ENCODE peak calls at places on chromosomes 6 and 20, in five cellular contexts. R is cardiac fibroblast; V is stimulated activated CD4-positive, alpha-beta T cell treated with anti-CD3 and anti-CD28 coated beads, Interleukin-12 subunit alpha, Interleukin-12 subunit beta, amount 100 ng/mL, for 24 hours; M is effector CD4-positive, alpha-beta T cell; K is NCI-H774. T is an unnamed sample.

GRCh38 chr6:53524455-53524815 is 20.5 kb downstream of the GCLC start:
- DNase-seq in R (peak), V (no peak), M (no peak), K (no peak), T (no peak)

GRCh38 chr20:63591147-63591533 is 17.1 kb upstream of the HELZ2 start:
- DNase-seq in R (no peak), V (no peak), M (no peak), K (no peak), T (no peak)

GRCh38 chr6:1739220-1739619 is 129.5 kb downstream of the FOXC1 start:
- DNase-seq in R (no peak), V (no peak), M (no peak), K (no peak), T (no peak)

GRCh38 chr6:143485967-143486366 is 25.6 kb downstream of the FUCA2 start:
- DNase-seq in R (peak), V (no peak), M (no peak), K (no peak), T (no peak)

GRCh38 chr6:167350731-167351655 is 26.1 kb downstream of the TTLL2 start:
- DNase-seq in R (peak), V (peak), M (peak), K (peak), T (peak)

GRCh38 chr20:61983965-61984364 is 81.7 kb downstream of the TAF4 start:
- DNase-seq in R (no peak), V (no peak), M (no peak), K (no peak), T (no peak)

GRCh38 chr6:99013661-99014458 is 66.1 kb upstream of the FBXL4 start:
- DNase-seq in R (peak), V (no peak), M (no peak), K (no peak), T (no peak)

GRCh38 chr6:12150812-12151432 is 138.8 kb downstream of the HIVEP1 start:
- DNase-seq in R (peak), V (peak), M (no peak), K (no peak), T (peak)

GRCh38 chr6:32255212-32256153 is 31.6 kb upstream of the NOTCH4 start:
- DNase-seq in R (peak), V (peak), M (peak), K (no peak), T (peak)

GRCh38 chr6:42239333-42239732 is 21.7 kb upstream of the MRPS10 start:
- DNase-seq in R (no peak), V (no peak), M (no peak), K (no peak), T (no peak)

GRCh38 chr6:57198926-57199636 is 23.0 kb downstream of the RAB23 start:
- DNase-seq in R (no peak), V (no peak), M (no peak), K (no peak), T (no peak)

GRCh38 chr20:50876816-50877215 is 54.4 kb downstream of the ADNP start:
- DNase-seq in R (no peak), V (no peak), M (no peak), K (no peak), T (no peak)

GRCh38 chr6:138331444-138331843 is 46.3 kb upstream of the SMIM28 start:
- DNase-seq in R (no peak), V (no peak), M (no peak), K (no peak), T (no peak)

GRCh38 chr20:7313047-7313446 is 545.6 kb downstream of the BMP2 start:
- DNase-seq in R (no peak), V (no peak), M (no peak), K (no peak), T (no peak)

GRCh38 chr6:125165256-125165655 is 11.7 kb downstream of the TPD52L1 start:
- DNase-seq in R (peak), V (no peak), M (no peak), K (no peak), T (no peak)

GRCh38 chr6:150998992-150999975 is 133.8 kb downstream of the MTHFD1L start:
- DNase-seq in R (peak), V (no peak), M (no peak), K (no peak), T (no peak)

GRCh38 chr6:152746172-152746553 is 4.4 kb upstream of the VIP start:
- DNase-seq in R (peak), V (no peak), M (no peak), K (no peak), T (no peak)

GRCh38 chr6:51511081-51511480 is 576.3 kb downstream of the PKHD1 start:
- DNase-seq in R (no peak), V (no peak), M (no peak), K (no peak), T (no peak)

GRCh38 chr6:99026135-99026534 is 78.4 kb upstream of the FBXL4 start:
- DNase-seq in R (peak), V (no peak), M (no peak), K (no peak), T (no peak)

GRCh38 chr6:3305831-3306230 is 47.1 kb downstream of the PSMG4 start:
- DNase-seq in R (no peak), V (no peak), M (no peak), K (no peak), T (no peak)

GRCh38 chr20:38633577-38634093 is 32.0 kb downstream of the ARHGAP40 start:
- DNase-seq in R (peak), V (peak), M (peak), K (peak), T (peak)

GRCh38 chr6:105608711-105609374 is 206.0 kb upstream of the PREP start:
- DNase-seq in R (peak), V (no peak), M (no peak), K (no peak), T (no peak)

GRCh38 chr6:104017410-104018381 is 842.0 kb downstream of the HACE1 start:
- DNase-seq in R (no peak), V (no peak), M (no peak), K (no peak), T (no peak)

GRCh38 chr6:160043784-160044183 is 74.9 kb downstream of the IGF2R start:
- DNase-seq in R (no peak), V (no peak), M (no peak), K (no peak), T (no peak)

GRCh38 chr6:151257984-151258445 is 18.2 kb downstream of the AKAP12 start:
- DNase-seq in R (peak), V (no peak), M (no peak), K (no peak), T (no peak)

GRCh38 chr6:129699661-129700060 is 10.3 kb downstream of the ARHGAP18 start:
- DNase-seq in R (no peak), V (no peak), M (no peak), K (no peak), T (no peak)

GRCh38 chr20:19304886-19305415 is 92.5 kb downstream of the SLC24A3 start:
- DNase-seq in R (no peak), V (no peak), M (no peak), K (no peak), T (no peak)

GRCh38 chr20:51569815-51570741 is 27.6 kb upstream of the NFATC2 start:
- DNase-seq in R (peak), V (no peak), M (no peak), K (no peak), T (no peak)

GRCh38 chr6:166624275-166624674 is 2.8 kb downstream of the RPS6KA2 start:
- DNase-seq in R (peak), V (no peak), M (no peak), K (no peak), T (no peak)

GRCh38 chr20:62732766-62733165 is 24.1 kb downstream of the NTSR1 start:
- DNase-seq in R (no peak), V (no peak), M (no peak), K (no peak), T (no peak)

GRCh38 chr6:81689580-81689979 is 62.9 kb downstream of the TENT5A start:
- DNase-seq in R (no peak), V (no peak), M (no peak), K (peak), T (no peak)

GRCh38 chr6:7424967-7425807 is 35.6 kb downstream of the RIOK1 start:
- DNase-seq in R (peak), V (no peak), M (no peak), K (no peak), T (no peak)

GRCh38 chr6:111631930-111632460 is 26.3 kb upstream of the TRAF3IP2 start:
- DNase-seq in R (no peak), V (no peak), M (no peak), K (no peak), T (no peak)

GRCh38 chr6:52815167-52816092 is 11.8 kb upstream of the GSTA1 start:
- DNase-seq in R (peak), V (peak), M (peak), K (peak), T (peak)

GRCh38 chr6:20182069-20182468 is 30.2 kb downstream of the MBOAT1 start:
- DNase-seq in R (no peak), V (no peak), M (no peak), K (no peak), T (no peak)

GRCh38 chr20:53748176-53748575 is 154.5 kb upstream of the ZNF217 start:
- DNase-seq in R (no peak), V (no peak), M (no peak), K (no peak), T (no peak)

GRCh38 chr20:36102809-36103596 is 51.5 kb upstream of the EPB41L1 start:
- DNase-seq in R (no peak), V (no peak), M (no peak), K (no peak), T (no peak)

GRCh38 chr6:169589699-169590257 is 112.1 kb downstream of the WDR27 start:
- DNase-seq in R (no peak), V (no peak), M (no peak), K (peak), T (no peak)

GRCh38 chr6:19159087-19159486 is 678.1 kb upstream of the ID4 start:
- DNase-seq in R (no peak), V (no peak), M (no peak), K (no peak), T (no peak)

GRCh38 chr6:37033255-37033654 is 27.8 kb downstream of the FGD2 start:
- DNase-seq in R (peak), V (peak), M (no peak), K (no peak), T (no peak)